ENCODE peak calls at places on chromosomes 3 and 15, in four cellular contexts. C is K562, G is GM12878, E is HepG2. J is an unnamed sample.

GRCh38 chr3:16040991-16041390 is 133.5 kb upstream of the GALNT15 start:
- DNase-seq in C (no peak), G (no peak), E (no peak), J (no peak)

GRCh38 chr3:188947401-188947982 is 224.3 kb upstream of the TPRG1 start:
- DNase-seq in C (peak), G (no peak), E (no peak), J (peak)

GRCh38 chr3:139427283-139428060 is 38.0 kb upstream of the COPB2 start:
- DNase-seq in C (peak), G (peak), E (peak), J (peak)

GRCh38 chr15:39438260-39438659 is 142.6 kb upstream of the THBS1 start:
- DNase-seq in C (no peak), G (no peak), E (no peak), J (no peak)

GRCh38 chr3:72892870-72893269 is 5.0 kb downstream of the GXYLT2 start:
- DNase-seq in C (peak), G (no peak), E (peak), J (no peak)

GRCh38 chr3:194150252-194150934 is 14.4 kb downstream of the HES1 start:
- DNase-seq in C (no peak), G (no peak), E (no peak), J (no peak)

GRCh38 chr3:180962530-180962929 is 27.0 kb downstream of the DNAJC19 start:
- DNase-seq in C (no peak), G (no peak), E (no peak), J (no peak)

GRCh38 chr15:38624248-38625214 is 59.9 kb upstream of the RASGRP1 start:
- DNase-seq in C (no peak), G (no peak), E (no peak), J (no peak)

GRCh38 chr3:193190387-193190786 is 50.6 kb upstream of the PLAAT1 start:
- DNase-seq in C (no peak), G (no peak), E (peak), J (peak)

GRCh38 chr3:197749315-197749600 is 425 bp upstream of the FYTTD1 start:
- DNase-seq in C (peak), G (no peak), E (no peak), J (no peak)

GRCh38 chr15:58568157-58568571 is 136.4 kb downstream of the LIPC start:
- DNase-seq in C (no peak), G (no peak), E (no peak), J (peak)

GRCh38 chr3:38580450-38581382 is 68.8 kb downstream of the SCN5A start:
- DNase-seq in C (no peak), G (no peak), E (no peak), J (no peak)

GRCh38 chr3:126342991-126343661 is 14.1 kb downstream of the KLF15 start:
- DNase-seq in C (peak), G (no peak), E (peak), J (no peak)

GRCh38 chr3:33047842-33048834 is 48.8 kb downstream of the GLB1 start:
- DNase-seq in C (no peak), G (no peak), E (no peak), J (no peak)

GRCh38 chr3:68089572-68089991 is 435.2 kb upstream of the SUCLG2 start:
- DNase-seq in C (no peak), G (no peak), E (no peak), J (no peak)

GRCh38 chr15:96225642-96226259 is 104.7 kb upstream of the NR2F2 start:
- DNase-seq in C (no peak), G (no peak), E (peak), J (no peak)

GRCh38 chr3:130342821-130343661 is 2.4 kb upstream of the COL6A5 start:
- DNase-seq in C (peak), G (no peak), E (no peak), J (no peak)

GRCh38 chr3:153242900-153243299 is 80.9 kb downstream of the RAP2B start:
- DNase-seq in C (no peak), G (no peak), E (no peak), J (no peak)

GRCh38 chr3:54835701-54836100 is 92.2 kb downstream of the LRTM1 start:
- DNase-seq in C (no peak), G (no peak), E (no peak), J (no peak)

GRCh38 chr15:97196066-97197027 is 764.2 kb upstream of the ARRDC4 start:
- DNase-seq in C (no peak), G (no peak), E (no peak), J (no peak)

GRCh38 chr3:149989307-149989706 is 18.6 kb upstream of the PFN2 start:
- DNase-seq in C (no peak), G (no peak), E (no peak), J (no peak)

GRCh38 chr3:87197531-87197930 is 29.6 kb upstream of the CHMP2B start:
- DNase-seq in C (no peak), G (no peak), E (no peak), J (no peak)

DNA sequence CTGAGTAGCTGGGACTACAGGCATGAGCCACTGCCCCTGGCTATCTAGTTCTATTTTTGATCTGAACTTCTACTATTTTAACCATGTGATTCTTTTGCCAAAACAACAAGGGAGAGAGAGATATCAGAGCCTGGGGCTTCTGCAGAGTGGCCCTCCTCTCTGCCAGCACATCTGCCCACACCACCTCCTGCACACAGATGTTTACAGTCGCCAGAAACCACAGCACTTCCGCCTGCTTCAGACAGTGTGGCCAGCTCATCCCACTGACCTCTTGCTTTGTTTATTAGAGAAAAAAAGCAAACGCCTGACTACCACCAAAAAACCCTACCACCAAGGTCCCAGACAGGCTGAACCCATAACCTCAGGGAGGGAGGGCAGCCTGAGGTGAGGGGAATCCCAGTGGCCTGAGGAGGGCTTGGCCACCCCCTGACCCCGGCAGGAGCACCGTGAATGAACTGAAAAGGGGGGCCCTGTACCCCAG is 85.9 kb upstream of the ABHD2 start:
- DNase-seq in C (peak), G (peak), E (peak), J (no peak)
- H2AFZ ChIP-seq in C (peak), G (no peak), E (no peak), J (no peak)

DNA sequence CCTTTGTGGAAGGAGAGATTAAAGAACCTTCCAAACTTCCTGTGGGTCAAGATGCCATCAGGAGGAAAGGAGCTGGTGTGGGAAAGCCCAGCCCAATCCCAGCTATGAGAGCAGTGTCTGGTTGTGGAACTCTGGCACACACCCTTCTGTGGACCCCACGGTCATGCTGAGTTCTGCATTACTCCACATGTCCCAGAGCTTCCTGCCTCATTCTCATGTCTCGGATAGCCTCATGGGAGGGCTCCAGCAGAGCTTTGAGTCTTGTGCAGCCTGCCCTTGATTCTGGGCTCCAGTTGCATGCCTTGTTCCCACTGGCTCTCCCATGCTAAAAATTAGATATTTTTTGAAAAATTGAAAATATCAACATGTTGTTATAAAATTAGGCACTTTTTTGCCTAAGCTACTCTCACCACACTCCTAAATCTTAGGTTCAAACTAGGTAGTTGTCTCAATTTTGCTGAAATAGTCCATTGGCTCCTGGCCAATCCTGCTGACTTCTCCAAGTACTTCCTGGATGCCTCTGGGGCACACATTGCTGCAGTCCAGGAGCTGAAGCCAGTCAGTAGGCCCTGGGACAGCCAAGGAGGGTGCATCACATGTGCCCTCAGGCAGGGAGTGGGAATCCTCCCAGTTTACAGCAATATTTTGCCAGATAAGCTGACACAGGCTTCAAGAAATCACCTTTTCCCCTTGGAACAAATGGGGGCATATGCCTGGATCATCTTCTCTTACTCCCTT is 144.3 kb downstream of the EEFSEC start:
- DNase-seq in C (no peak), G (no peak), E (no peak), J (no peak)
- TF ChIP-seq MYC in C (no peak), G (no peak), E (no peak), J (no peak)

GRCh38 chr15:53457479-53457878 is 302.0 kb downstream of the WDR72 start:
- DNase-seq in C (no peak), G (no peak), E (no peak), J (no peak)

GRCh38 chr15:53454843-53455721 is 304.4 kb downstream of the WDR72 start:
- DNase-seq in C (no peak), G (no peak), E (peak), J (no peak)

GRCh38 chr15:53448215-53449001 is 311.1 kb downstream of the WDR72 start:
- DNase-seq in C (no peak), G (no peak), E (no peak), J (peak)

GRCh38 chr15:53454535-53454842 is 305.0 kb downstream of the WDR72 start:
- DNase-seq in C (no peak), G (no peak), E (no peak), J (no peak)

DNA sequence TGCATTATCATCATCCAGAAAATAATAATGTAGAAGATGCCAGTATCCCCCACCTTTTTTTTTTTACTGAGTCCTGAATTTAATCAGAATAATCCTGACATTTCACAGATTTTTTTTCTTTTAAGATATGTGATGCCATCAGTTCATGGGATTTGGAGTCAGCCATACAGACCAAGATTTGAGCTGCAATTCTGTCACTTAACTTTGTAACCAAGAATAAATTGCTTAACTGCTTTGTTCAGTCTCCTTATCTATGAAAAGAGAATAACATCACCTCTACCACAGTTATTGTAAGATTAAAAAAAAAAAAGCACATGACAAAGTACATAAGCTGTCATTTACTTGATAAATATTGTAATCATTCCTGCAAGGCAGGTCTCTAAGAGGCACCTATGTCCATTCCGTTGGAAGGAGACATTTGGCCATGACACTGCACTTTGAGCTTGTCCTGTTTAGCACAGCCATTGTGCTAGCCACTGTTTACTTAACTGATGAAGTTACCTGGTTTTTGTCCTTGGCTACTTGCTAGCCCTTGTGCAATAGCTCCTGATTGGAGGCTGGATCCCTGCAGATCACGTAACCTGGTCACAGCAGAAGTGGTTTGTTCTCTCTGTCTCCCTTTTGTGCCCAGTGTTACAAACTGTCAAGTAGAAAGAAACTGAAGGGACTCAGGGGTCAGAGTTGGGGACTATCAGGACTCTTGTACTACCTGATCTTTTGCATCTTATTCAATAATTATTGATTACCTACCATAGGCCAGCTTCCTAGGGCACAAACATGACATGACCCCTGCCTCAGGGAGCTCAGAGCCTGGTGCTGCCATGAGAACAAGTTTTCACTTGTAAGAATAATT is 306.0 kb downstream of the WDR72 start:
- DNase-seq in C (no peak), G (no peak), E (peak), J (no peak)
- TF ChIP-seq POLR2A in C (no peak), G (no peak), E (peak), J (no peak)

GRCh38 chr3:154953538-154953937 is 126.6 kb upstream of the MME start:
- DNase-seq in C (no peak), G (no peak), E (no peak), J (no peak)
- H2AFZ ChIP-seq in C (peak), G (no peak), E (no peak), J (no peak)

GRCh38 chr3:77546246-77546645 is 506.3 kb downstream of the ROBO2 start:
- DNase-seq in C (no peak), G (no peak), E (no peak), J (no peak)
- TF ChIP-seq MYC in C (no peak), G (no peak), E (no peak), J (no peak)

J was measured in endothelial cell of umbilical vein.